ENCODE peak calls at places on chromosomes 5 and 9, in four cellular contexts. One of them, this sample, is unnamed.

GRCh38 chr5:100270323-100270771 is 264.8 kb upstream of the FAM174A start:
- DNase-seq in HT1080: peak
- DNase-seq in mesendoderm: no peak
- DNase-seq in stimulated activated CD4-positive, alpha-beta T cell treated with anti-CD3 and anti-CD28 coated beads, Interleukin-4, amount 100 ng/mL, for 4 hours: no peak
- DNase-seq in this sample: no peak

GRCh38 chr9:129482521-129483466 is 138.1 kb downstream of the C9orf50 start:
- DNase-seq in HT1080: peak
- DNase-seq in mesendoderm: peak
- DNase-seq in stimulated activated CD4-positive, alpha-beta T cell treated with anti-CD3 and anti-CD28 coated beads, Interleukin-4, amount 100 ng/mL, for 4 hours: no peak
- DNase-seq in this sample: peak

GRCh38 chr5:88882321-88883038 is 504 bp downstream of the MEF2C start:
- DNase-seq in HT1080: peak
- DNase-seq in mesendoderm: no peak
- DNase-seq in stimulated activated CD4-positive, alpha-beta T cell treated with anti-CD3 and anti-CD28 coated beads, Interleukin-4, amount 100 ng/mL, for 4 hours: no peak
- DNase-seq in this sample: no peak

GRCh38 chr5:56078675-56079500 is 84.1 kb upstream of the IL6ST start:
- DNase-seq in HT1080: no peak
- DNase-seq in mesendoderm: no peak
- DNase-seq in stimulated activated CD4-positive, alpha-beta T cell treated with anti-CD3 and anti-CD28 coated beads, Interleukin-4, amount 100 ng/mL, for 4 hours: no peak
- DNase-seq in this sample: no peak

GRCh38 chr5:168315416-168315990 is 24.1 kb downstream of the WWC1 start:
- DNase-seq in HT1080: no peak
- DNase-seq in mesendoderm: no peak
- DNase-seq in stimulated activated CD4-positive, alpha-beta T cell treated with anti-CD3 and anti-CD28 coated beads, Interleukin-4, amount 100 ng/mL, for 4 hours: no peak
- DNase-seq in this sample: no peak

GRCh38 chr5:148733601-148734438 is 79.5 kb upstream of the HTR4 start:
- DNase-seq in HT1080: peak
- DNase-seq in mesendoderm: peak
- DNase-seq in stimulated activated CD4-positive, alpha-beta T cell treated with anti-CD3 and anti-CD28 coated beads, Interleukin-4, amount 100 ng/mL, for 4 hours: peak
- DNase-seq in this sample: peak

GRCh38 chr5:75558972-75559632 is 47.4 kb downstream of the POLK start:
- DNase-seq in HT1080: no peak
- DNase-seq in mesendoderm: no peak
- DNase-seq in stimulated activated CD4-positive, alpha-beta T cell treated with anti-CD3 and anti-CD28 coated beads, Interleukin-4, amount 100 ng/mL, for 4 hours: no peak
- DNase-seq in this sample: no peak

GRCh38 chr5:139664273-139664693 is 16.1 kb downstream of the CXXC5 start:
- DNase-seq in HT1080: no peak
- DNase-seq in mesendoderm: no peak
- DNase-seq in stimulated activated CD4-positive, alpha-beta T cell treated with anti-CD3 and anti-CD28 coated beads, Interleukin-4, amount 100 ng/mL, for 4 hours: no peak
- DNase-seq in this sample: peak

GRCh38 chr5:153831976-153832375 is 206.7 kb downstream of the FAM114A2 start:
- DNase-seq in HT1080: peak
- DNase-seq in mesendoderm: peak
- DNase-seq in stimulated activated CD4-positive, alpha-beta T cell treated with anti-CD3 and anti-CD28 coated beads, Interleukin-4, amount 100 ng/mL, for 4 hours: no peak
- DNase-seq in this sample: no peak

GRCh38 chr5:6637022-6637421 is 3.8 kb downstream of the SRD5A1 start:
- DNase-seq in HT1080: no peak
- DNase-seq in mesendoderm: no peak
- DNase-seq in stimulated activated CD4-positive, alpha-beta T cell treated with anti-CD3 and anti-CD28 coated beads, Interleukin-4, amount 100 ng/mL, for 4 hours: no peak
- DNase-seq in this sample: no peak

GRCh38 chr9:71638627-71639026 is 129.7 kb downstream of the CEMIP2 start:
- DNase-seq in HT1080: peak
- DNase-seq in mesendoderm: no peak
- DNase-seq in stimulated activated CD4-positive, alpha-beta T cell treated with anti-CD3 and anti-CD28 coated beads, Interleukin-4, amount 100 ng/mL, for 4 hours: no peak
- DNase-seq in this sample: no peak

GRCh38 chr5:175748650-175749049 is 90.8 kb downstream of the HRH2 start:
- DNase-seq in HT1080: no peak
- DNase-seq in mesendoderm: no peak
- DNase-seq in stimulated activated CD4-positive, alpha-beta T cell treated with anti-CD3 and anti-CD28 coated beads, Interleukin-4, amount 100 ng/mL, for 4 hours: no peak
- DNase-seq in this sample: no peak

GRCh38 chr9:84669008-84669292 is 579 bp upstream of the NTRK2 start:
- DNase-seq in HT1080: no peak
- DNase-seq in mesendoderm: no peak
- DNase-seq in stimulated activated CD4-positive, alpha-beta T cell treated with anti-CD3 and anti-CD28 coated beads, Interleukin-4, amount 100 ng/mL, for 4 hours: no peak
- DNase-seq in this sample: no peak

This sample was measured in left lung.